ENCODE peak calls at places on chromosomes 16 and 17, in ten cellular contexts. E is mesendoderm, C is iPS DF 6.9, T is GM23338, G is PC-9, N is fibroblast of lung, A is mammary epithelial cell, I is heart left ventricle, Z is bronchial epithelial cell, R is neuronal stem cell. W is an unnamed sample.

GRCh38 chr16:30992931-30993816 is 8.2 kb downstream of the HSD3B7 start:
- DNase-seq in E (no peak), C (no peak), T (no peak), G (no peak), N (no peak), A (no peak), I (no peak), Z (no peak), R (no peak), W (no peak)

GRCh38 chr17:44844390-44844830 is 3.3 kb upstream of the HIGD1B start:
- DNase-seq in E (peak; percentile 69), C (no peak), T (peak; percentile 69), G (no peak), N (peak; percentile 30), A (no peak), I (peak; percentile 81), Z (no peak), R (no peak), W (no peak)

GRCh38 chr17:49260011-49260921 is 29.7 kb upstream of the PHOSPHO1 start:
- DNase-seq in E (peak; percentile 92), C (no peak), T (peak; percentile 70), G (peak; percentile 42), N (peak; percentile 89), A (peak; percentile 71), I (peak; percentile 87), Z (peak; percentile 85), R (peak; percentile 37), W (peak; percentile 36)

GRCh38 chr17:3282901-3283300 is 15.3 kb downstream of the OR3A1 start:
- DNase-seq in E (no peak), C (no peak), T (no peak), G (no peak), N (no peak), A (no peak), I (no peak), Z (no peak), R (no peak), W (no peak)

GRCh38 chr17:60941028-60941427 is 263.4 kb downstream of the BCAS3 start:
- DNase-seq in E (no peak), C (no peak), T (peak; percentile 0), G (no peak), N (peak; percentile 98), A (peak; percentile 65), I (peak; percentile 62), Z (peak; percentile 12), R (no peak), W (no peak)

GRCh38 chr17:18182190-18182977 is 1.2 kb upstream of the ALKBH5 start:
- DNase-seq in E (peak; percentile 33), C (no peak), T (peak; percentile 34), G (peak; percentile 17), N (no peak), A (no peak), I (no peak), Z (no peak), R (peak; percentile 27), W (no peak)

GRCh38 chr16:8257561-8257960 is 332.8 kb downstream of the TMEM114 start:
- DNase-seq in E (no peak), C (no peak), T (no peak), G (no peak), N (no peak), A (no peak), I (no peak), Z (no peak), R (no peak), W (no peak)

GRCh38 chr17:56744721-56745120 is 89.0 kb downstream of the C17orf67 start:
- DNase-seq in E (no peak), C (no peak), T (no peak), G (no peak), N (peak; percentile 6), A (no peak), I (no peak), Z (no peak), R (no peak), W (no peak)

GRCh38 chr17:72412650-72413076 is 291.8 kb downstream of the SOX9 start:
- DNase-seq in E (no peak), C (no peak), T (no peak), G (no peak), N (no peak), A (no peak), I (no peak), Z (no peak), R (no peak), W (no peak)

GRCh38 chr17:61862105-61862574 is 1.2 kb downstream of the BRIP1 start:
- DNase-seq in E (peak; percentile 39), C (no peak), T (no peak), G (no peak), N (peak; percentile 57), A (peak; percentile 50), I (no peak), Z (peak; percentile 74), R (no peak), W (no peak)

GRCh38 chr17:37787055-37787720 is 42.3 kb upstream of the HNF1B start:
- DNase-seq in E (no peak), C (no peak), T (no peak), G (no peak), N (peak; percentile 72), A (no peak), I (no peak), Z (no peak), R (no peak), W (no peak)

DNA sequence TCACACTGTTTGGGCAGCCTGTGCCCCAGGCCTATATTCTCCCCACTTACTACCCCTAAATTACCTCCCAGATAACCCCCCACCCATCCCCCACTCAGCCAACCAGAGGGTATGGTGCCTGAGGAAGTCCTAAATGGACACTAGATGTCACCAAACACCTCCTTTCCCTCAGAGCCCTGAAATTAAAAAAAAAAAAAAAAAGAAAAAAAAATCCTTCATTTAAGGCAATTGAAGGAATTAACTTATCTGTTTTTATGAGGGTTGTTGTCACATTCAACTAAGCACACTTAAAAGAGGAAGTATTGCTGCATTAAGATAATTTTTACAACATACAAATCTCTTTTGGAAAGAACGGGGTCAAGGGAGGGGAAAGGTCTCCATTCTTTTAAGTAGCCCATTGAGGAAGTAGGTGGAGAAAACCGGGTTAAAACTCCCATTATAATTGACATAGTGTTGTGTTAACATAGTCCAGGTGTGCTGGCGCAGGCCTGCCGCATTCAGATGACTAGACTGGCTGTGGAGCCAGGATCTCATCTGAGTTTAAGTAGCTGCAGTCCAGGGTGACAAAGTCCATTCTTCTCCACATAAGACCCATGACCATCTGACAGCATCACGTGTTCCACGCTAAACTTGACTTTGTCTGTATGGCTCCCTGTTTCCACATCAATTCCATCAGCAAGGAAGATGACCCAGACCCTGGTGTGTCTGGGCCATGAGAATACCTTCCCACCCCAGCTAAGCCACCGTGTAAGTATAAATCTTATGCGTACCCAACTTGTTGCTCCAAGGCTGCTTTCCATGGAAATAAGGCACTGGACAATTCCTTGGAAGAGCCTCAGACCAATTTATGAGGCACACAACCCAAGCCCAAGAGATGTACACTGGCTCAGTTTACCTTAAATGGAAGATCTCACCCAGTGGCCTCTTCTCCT is 46.4 kb downstream of the SNX11 start:
- DNase-seq in E (peak; percentile 71), C (no peak), T (peak; percentile 80), G (peak; percentile 27), N (peak; percentile 35), A (no peak), I (no peak), Z (peak; percentile 35), R (no peak), W (no peak)
- H3K27me3 ChIP-seq in E (no peaks in the 10 kb centered on the region), C (no peaks in the 10 kb centered on the region), T (peaks cover 2% of the 10 kb centered on the region), G (peaks cover 32% of the 10 kb centered on the region), N (peaks cover 38% of the 10 kb centered on the region), A (peaks cover 3% of the 10 kb centered on the region), I (peaks cover 32% of the 10 kb centered on the region), Z (peaks cover 10% of the 10 kb centered on the region), R (no peaks in the 10 kb centered on the region), W (no peaks in the 10 kb centered on the region)

GRCh38 chr16:66923247-66923851 is 2.0 kb downstream of the RRAD start:
- DNase-seq in E (no peak), C (no peak), T (no peak), G (no peak), N (peak; percentile 51), A (no peak), I (no peak), Z (no peak), R (no peak), W (no peak)
- H3K4me3 ChIP-seq in E (no peak overlapping the region), C (no peak overlapping the region), T (no peak overlapping the region), G (no peak overlapping the region), N (no peak overlapping the region), A (no peak overlapping the region), I (peak overlapping the region; percentile 61), Z (no peak overlapping the region), R (no peak overlapping the region), W (no peak overlapping the region)

GRCh38 chr17:79920751-79921410 is 81.6 kb upstream of the CBX4 start:
- DNase-seq in E (no peak), C (no peak), T (no peak), G (no peak), N (no peak), A (no peak), I (peak; percentile 37), Z (no peak), R (no peak), W (no peak)

GRCh38 chr17:79917902-79918484 is 78.8 kb upstream of the CBX4 start:
- DNase-seq in E (no peak), C (no peak), T (peak; percentile 0), G (no peak), N (no peak), A (no peak), I (no peak), Z (no peak), R (no peak), W (no peak)

GRCh38 chr17:79918581-79919163 is 79.4 kb upstream of the CBX4 start:
- DNase-seq in E (no peak), C (no peak), T (peak; percentile 0), G (no peak), N (no peak), A (no peak), I (no peak), Z (no peak), R (no peak), W (no peak)

GRCh38 chr17:79919862-79920720 is 80.9 kb upstream of the CBX4 start:
- DNase-seq in E (no peak), C (no peak), T (no peak), G (no peak), N (no peak), A (no peak), I (peak; percentile 60), Z (no peak), R (no peak), W (no peak)

DNA sequence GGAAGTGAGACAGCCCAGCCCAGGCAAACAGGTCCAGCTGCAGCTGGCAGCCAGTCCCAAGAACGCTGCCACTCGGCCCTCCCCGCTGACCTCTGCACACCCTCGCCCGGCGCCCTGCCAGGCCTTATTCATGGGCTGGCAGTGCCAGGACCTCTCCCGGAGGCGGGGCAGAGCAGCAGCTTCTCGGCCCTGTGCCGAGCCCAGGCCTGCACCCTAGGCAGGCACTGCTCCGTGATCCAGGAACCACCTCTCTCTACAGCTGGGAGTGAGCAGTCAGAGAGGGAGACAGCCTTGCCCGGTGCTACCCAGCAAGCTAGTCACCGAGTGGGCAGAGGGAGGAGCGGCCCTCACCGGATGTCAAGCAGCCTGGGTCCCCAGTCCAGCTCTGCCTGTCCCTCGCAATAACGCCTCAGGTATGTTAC is 79.9 kb upstream of the CBX4 start:
- DNase-seq in E (no peak), C (no peak), T (peak; percentile 0), G (peak; percentile 97), N (peak; percentile 9), A (peak; percentile 74), I (peak; percentile 92), Z (peak; percentile 26), R (no peak), W (no peak)
- H3K27me3 ChIP-seq in E (no peaks in the 10 kb centered on the region), C (no peaks in the 10 kb centered on the region), T (no peaks in the 10 kb centered on the region), G (no peaks in the 10 kb centered on the region), N (peaks cover 18% of the 10 kb centered on the region), A (no peaks in the 10 kb centered on the region), I (peaks cover 23% of the 10 kb centered on the region), Z (peaks cover 12% of the 10 kb centered on the region), R (peaks cover 7% of the 10 kb centered on the region), W (no peaks in the 10 kb centered on the region)

GRCh38 chr16:54936979-54937672 is 6.5 kb downstream of the IRX5 start:
- DNase-seq in E (peak; percentile 82), C (no peak), T (peak; percentile 94), G (no peak), N (peak; percentile 66), A (peak; percentile 82), I (peak; percentile 69), Z (peak; percentile 61), R (peak; percentile 83), W (no peak)
- H3K4me3 ChIP-seq in E (no peak overlapping the region), C (peak overlapping the region; percentile 31), T (peak overlapping the region; percentile 65), G (no peak overlapping the region), N (no peak overlapping the region), A (peak overlapping the region; percentile 64), I (peak overlapping the region; percentile 65), Z (peak overlapping the region; percentile 42), R (peak overlapping the region; percentile 78), W (no peak overlapping the region)